ENCODE peak calls at places on chromosomes 12 and 14, in five cellular contexts. One of them, this sample, is unnamed.

GRCh38 chr14:64639340-64639821 is 64.8 kb upstream of the PLEKHG3 start:
- DNase-seq in activated T-helper 2 cell treated with anti-CD3 and anti-CD28 coated beads, Interferon-gamma antibody, Interleukin-2, Interleukin-4, amounts not matched to agents 10 μg/mL and 5 μg/mL and 100 μg/mL, durations not matched to agents 14 hours and 24 hours and 36 hours: no peak
- DNase-seq in COR-L47: no peak
- DNase-seq in IMR-90: peak
- DNase-seq in memory B cell: no peak
- DNase-seq in this sample: no peak

GRCh38 chr14:42130809-42131208 is 524.1 kb downstream of the LRFN5 start:
- DNase-seq in activated T-helper 2 cell treated with anti-CD3 and anti-CD28 coated beads, Interferon-gamma antibody, Interleukin-2, Interleukin-4, amounts not matched to agents 10 μg/mL and 5 μg/mL and 100 μg/mL, durations not matched to agents 14 hours and 24 hours and 36 hours: no peak
- DNase-seq in COR-L47: no peak
- DNase-seq in IMR-90: no peak
- DNase-seq in memory B cell: no peak
- DNase-seq in this sample: no peak

GRCh38 chr12:52316701-52317100 is 4.5 kb downstream of the KRT83 start:
- DNase-seq in activated T-helper 2 cell treated with anti-CD3 and anti-CD28 coated beads, Interferon-gamma antibody, Interleukin-2, Interleukin-4, amounts not matched to agents 10 μg/mL and 5 μg/mL and 100 μg/mL, durations not matched to agents 14 hours and 24 hours and 36 hours: no peak
- DNase-seq in COR-L47: no peak
- DNase-seq in IMR-90: no peak
- DNase-seq in memory B cell: no peak
- DNase-seq in this sample: no peak

GRCh38 chr12:123034865-123035264 is 54.4 kb downstream of the ARL6IP4 start:
- DNase-seq in activated T-helper 2 cell treated with anti-CD3 and anti-CD28 coated beads, Interferon-gamma antibody, Interleukin-2, Interleukin-4, amounts not matched to agents 10 μg/mL and 5 μg/mL and 100 μg/mL, durations not matched to agents 14 hours and 24 hours and 36 hours: no peak
- DNase-seq in COR-L47: no peak
- DNase-seq in IMR-90: peak
- DNase-seq in memory B cell: no peak
- DNase-seq in this sample: peak

GRCh38 chr12:116495260-116495659 is 63.9 kb upstream of the MAP1LC3B2 start:
- DNase-seq in activated T-helper 2 cell treated with anti-CD3 and anti-CD28 coated beads, Interferon-gamma antibody, Interleukin-2, Interleukin-4, amounts not matched to agents 10 μg/mL and 5 μg/mL and 100 μg/mL, durations not matched to agents 14 hours and 24 hours and 36 hours: no peak
- DNase-seq in COR-L47: no peak
- DNase-seq in IMR-90: peak
- DNase-seq in memory B cell: no peak
- DNase-seq in this sample: no peak

GRCh38 chr12:105986779-105987686 is 151.7 kb downstream of the NUAK1 start:
- DNase-seq in activated T-helper 2 cell treated with anti-CD3 and anti-CD28 coated beads, Interferon-gamma antibody, Interleukin-2, Interleukin-4, amounts not matched to agents 10 μg/mL and 5 μg/mL and 100 μg/mL, durations not matched to agents 14 hours and 24 hours and 36 hours: no peak
- DNase-seq in COR-L47: no peak
- DNase-seq in IMR-90: peak
- DNase-seq in memory B cell: no peak
- DNase-seq in this sample: no peak

GRCh38 chr14:99548871-99549270 is 55.1 kb downstream of the CCDC85C start:
- DNase-seq in activated T-helper 2 cell treated with anti-CD3 and anti-CD28 coated beads, Interferon-gamma antibody, Interleukin-2, Interleukin-4, amounts not matched to agents 10 μg/mL and 5 μg/mL and 100 μg/mL, durations not matched to agents 14 hours and 24 hours and 36 hours: no peak
- DNase-seq in COR-L47: no peak
- DNase-seq in IMR-90: no peak
- DNase-seq in memory B cell: no peak
- DNase-seq in this sample: no peak

GRCh38 chr12:94123127-94123526 is 25.2 kb upstream of the PLXNC1 start:
- DNase-seq in activated T-helper 2 cell treated with anti-CD3 and anti-CD28 coated beads, Interferon-gamma antibody, Interleukin-2, Interleukin-4, amounts not matched to agents 10 μg/mL and 5 μg/mL and 100 μg/mL, durations not matched to agents 14 hours and 24 hours and 36 hours: no peak
- DNase-seq in COR-L47: no peak
- DNase-seq in IMR-90: no peak
- DNase-seq in memory B cell: no peak
- DNase-seq in this sample: no peak

GRCh38 chr14:94041551-94042346 is 15.6 kb downstream of the OTUB2 start:
- DNase-seq in activated T-helper 2 cell treated with anti-CD3 and anti-CD28 coated beads, Interferon-gamma antibody, Interleukin-2, Interleukin-4, amounts not matched to agents 10 μg/mL and 5 μg/mL and 100 μg/mL, durations not matched to agents 14 hours and 24 hours and 36 hours: no peak
- DNase-seq in COR-L47: no peak
- DNase-seq in IMR-90: peak
- DNase-seq in memory B cell: no peak
- DNase-seq in this sample: no peak

GRCh38 chr12:49369723-49370145 is 2.5 kb downstream of the SPATS2 start:
- DNase-seq in activated T-helper 2 cell treated with anti-CD3 and anti-CD28 coated beads, Interferon-gamma antibody, Interleukin-2, Interleukin-4, amounts not matched to agents 10 μg/mL and 5 μg/mL and 100 μg/mL, durations not matched to agents 14 hours and 24 hours and 36 hours: no peak
- DNase-seq in COR-L47: peak
- DNase-seq in IMR-90: peak
- DNase-seq in memory B cell: peak
- DNase-seq in this sample: peak

GRCh38 chr14:74945261-74945851 is 10.0 kb downstream of the PGF start:
- DNase-seq in activated T-helper 2 cell treated with anti-CD3 and anti-CD28 coated beads, Interferon-gamma antibody, Interleukin-2, Interleukin-4, amounts not matched to agents 10 μg/mL and 5 μg/mL and 100 μg/mL, durations not matched to agents 14 hours and 24 hours and 36 hours: no peak
- DNase-seq in COR-L47: peak
- DNase-seq in IMR-90: no peak
- DNase-seq in memory B cell: no peak
- DNase-seq in this sample: peak

GRCh38 chr14:55157080-55157479 is 28.0 kb downstream of the LGALS3 start:
- DNase-seq in activated T-helper 2 cell treated with anti-CD3 and anti-CD28 coated beads, Interferon-gamma antibody, Interleukin-2, Interleukin-4, amounts not matched to agents 10 μg/mL and 5 μg/mL and 100 μg/mL, durations not matched to agents 14 hours and 24 hours and 36 hours: no peak
- DNase-seq in COR-L47: no peak
- DNase-seq in IMR-90: no peak
- DNase-seq in memory B cell: no peak
- DNase-seq in this sample: no peak

GRCh38 chr12:1630081-1630826 is 1.2 kb downstream of the WNT5B start:
- DNase-seq in activated T-helper 2 cell treated with anti-CD3 and anti-CD28 coated beads, Interferon-gamma antibody, Interleukin-2, Interleukin-4, amounts not matched to agents 10 μg/mL and 5 μg/mL and 100 μg/mL, durations not matched to agents 14 hours and 24 hours and 36 hours: no peak
- DNase-seq in COR-L47: peak
- DNase-seq in IMR-90: no peak
- DNase-seq in memory B cell: peak
- DNase-seq in this sample: peak

GRCh38 chr14:105364100-105364708 is 34.1 kb upstream of the TEX22 start:
- DNase-seq in activated T-helper 2 cell treated with anti-CD3 and anti-CD28 coated beads, Interferon-gamma antibody, Interleukin-2, Interleukin-4, amounts not matched to agents 10 μg/mL and 5 μg/mL and 100 μg/mL, durations not matched to agents 14 hours and 24 hours and 36 hours: no peak
- DNase-seq in COR-L47: no peak
- DNase-seq in IMR-90: peak
- DNase-seq in memory B cell: peak
- DNase-seq in this sample: peak